ENCODE peak calls at places on chromosomes 11 and 22, in four cellular contexts. Y, L, W and N are unnamed samples.

GRCh38 chr11:20599424-20600346 is at the start of gene SLC6A5:
- DNase-seq in Y (peak; percentile 50), L (no peak), W (peak; percentile 41), N (no peak)

GRCh38 chr11:746289-747175 is 732 bp upstream of the TALDO1 start:
- DNase-seq in Y (no peak), L (peak; percentile 67), W (peak; percentile 14), N (peak; percentile 65)

GRCh38 chr11:3160252-3161031 is 4.7 kb downstream of the OSBPL5 start:
- DNase-seq in Y (peak; percentile 46), L (peak; percentile 88), W (peak; percentile 96), N (peak; percentile 96)

GRCh38 chr22:45450931-45451651 is 37.6 kb downstream of the RIBC2 start:
- DNase-seq in Y (no peak), L (no peak), W (peak; percentile 15), N (peak; percentile 83)

GRCh38 chr11:9719949-9720646 is 56.2 kb downstream of the SWAP70 start:
- DNase-seq in Y (no peak), L (no peak), W (no peak), N (no peak)

GRCh38 chr11:18669629-18670162 is 28.9 kb upstream of the TMEM86A start:
- DNase-seq in Y (no peak), L (no peak), W (no peak), N (no peak)

GRCh38 chr22:26711205-26711958 is 54.0 kb downstream of the MIAT start:
- DNase-seq in Y (no peak), L (peak; percentile 75), W (peak; percentile 85), N (no peak)

GRCh38 chr11:65793144-65793581 is 6.3 kb downstream of the OVOL1 start:
- DNase-seq in Y (no peak), L (no peak), W (no peak), N (no peak)

GRCh38 chr11:28400236-28401100 is 292.3 kb downstream of the METTL15 start:
- DNase-seq in Y (no peak), L (no peak), W (peak; percentile 65), N (no peak)

GRCh38 chr11:29282088-29282487 is 734.7 kb downstream of the KCNA4 start:
- DNase-seq in Y (no peak), L (no peak), W (peak; percentile 93), N (no peak)

GRCh38 chr11:65298655-65299179 is 15.9 kb upstream of the CDC42EP2 start:
- DNase-seq in Y (no peak), L (peak; percentile 65), W (peak; percentile 50), N (peak; percentile 96)

GRCh38 chr11:90510839-90511238 is 288.0 kb upstream of the CHORDC1 start:
- DNase-seq in Y (no peak), L (no peak), W (no peak), N (no peak)

GRCh38 chr11:16403448-16403803 is 47.1 kb upstream of the SOX6 start:
- DNase-seq in Y (no peak), L (no peak), W (no peak), N (no peak)

GRCh38 chr11:76197332-76197731 is 9.0 kb downstream of the WNT11 start:
- DNase-seq in Y (no peak), L (no peak), W (no peak), N (no peak)